ENCODE peak calls at places on chromosomes 11 and 22, in four cellular contexts. Y, P, T and I are unnamed samples.

GRCh38 chr22:38788016-38788415 is 5.9 kb downstream of the DNAL4 start:
- DNase-seq in Y (no peak), P (no peak), T (no peak), I (no peak)

GRCh38 chr11:24134879-24135588 is 361.8 kb upstream of the LUZP2 start:
- DNase-seq in P (no peak), T (no peak), Y (no peak), I (no peak)

GRCh38 chr11:114447892-114448291 is 8.6 kb downstream of the REXO2 start:
- DNase-seq in Y (no peak), T (no peak), P (no peak), I (no peak)

GRCh38 chr22:31647921-31648320 is 14.1 kb downstream of the PISD start:
- DNase-seq in Y (no peak), P (no peak), T (no peak), I (no peak)

GRCh38 chr11:31823372-31824371 is 12.6 kb upstream of the PAX6 start:
- DNase-seq in Y (peak), P (no peak), T (no peak), I (no peak)

GRCh38 chr22:34814260-34814659 is 251.7 kb upstream of the ISX start:
- DNase-seq in T (no peak), P (no peak), Y (no peak), I (no peak)

GRCh38 chr11:57549983-57550382 is 12.6 kb downstream of the SMTNL1 start:
- DNase-seq in Y (no peak), T (no peak), P (no peak), I (no peak)

GRCh38 chr22:28884754-28885375 is 1.5 kb downstream of the ZNRF3 start:
- DNase-seq in Y (no peak), T (no peak), P (no peak), I (no peak)

GRCh38 chr11:30497600-30497999 is 88.6 kb downstream of the MPPED2 start:
- DNase-seq in T (no peak), Y (no peak), P (no peak), I (no peak)

GRCh38 chr11:47389577-47390072 is 11.3 kb upstream of the SPI1 start:
- DNase-seq in P (no peak), Y (no peak), T (no peak), I (no peak)

GRCh38 chr11:4511267-4511666 is 28.8 kb downstream of the OR52K1 start:
- DNase-seq in T (no peak), P (no peak), Y (no peak), I (no peak)

GRCh38 chr11:125451400-125452124 is 44.5 kb downstream of the FEZ1 start:
- DNase-seq in P (no peak), T (no peak), Y (no peak), I (peak)

GRCh38 chr11:33449798-33450197 is 192.6 kb downstream of the HIPK3 start:
- DNase-seq in P (no peak), Y (no peak), T (no peak), I (no peak)

GRCh38 chr22:43039800-43040199 is 24.9 kb upstream of the PACSIN2 start:
- DNase-seq in T (no peak), P (no peak), Y (no peak), I (no peak)

GRCh38 chr11:44568706-44569473 is 3.4 kb downstream of the CD82 start:
- DNase-seq in P (no peak), Y (no peak), T (peak), I (peak)

GRCh38 chr11:38307455-38307854 is 1709.4 kb upstream of the RAG2 start:
- DNase-seq in P (no peak), T (no peak), Y (no peak), I (no peak)

GRCh38 chr11:130831506-130832385 is 84.5 kb downstream of the SNX19 start:
- DNase-seq in T (no peak), P (no peak), Y (no peak), I (no peak)

GRCh38 chr11:72618801-72619200 is 55.4 kb downstream of the PDE2A start:
- DNase-seq in Y (no peak), T (no peak), P (no peak), I (no peak)

GRCh38 chr22:43128928-43129424 is 14.2 kb downstream of the MCAT start:
- DNase-seq in Y (no peak), P (no peak), T (no peak), I (peak)

GRCh38 chr11:114395776-114396175 is 4.5 kb downstream of the C11orf71 start:
- DNase-seq in T (no peak), Y (no peak), P (no peak), I (peak)

GRCh38 chr11:35567737-35568465 is 42.5 kb upstream of the PAMR1 start:
- DNase-seq in T (no peak), P (no peak), Y (no peak), I (no peak)

GRCh38 chr11:109247071-109247470 is 174.9 kb upstream of the C11orf87 start:
- DNase-seq in T (no peak), Y (no peak), P (no peak), I (no peak)

GRCh38 chr22:36301851-36302250 is 48.9 kb downstream of the APOL1 start:
- DNase-seq in T (no peak), P (no peak), Y (no peak), I (no peak)

GRCh38 chr11:68843703-68844312 is 2.1 kb upstream of the CPT1A start:
- DNase-seq in T (no peak), Y (peak), P (peak), I (no peak)

GRCh38 chr11:7473702-7474101 is 11.6 kb upstream of the OLFML1 start:
- DNase-seq in Y (no peak), P (no peak), T (peak), I (no peak)

GRCh38 chr11:86414032-86414431 is 39.3 kb downstream of the CCDC81 start:
- DNase-seq in T (no peak), P (no peak), Y (no peak), I (no peak)

GRCh38 chr11:46017341-46017740 is 94.9 kb downstream of the LARGE2 start:
- DNase-seq in P (no peak), T (no peak), Y (no peak), I (peak)

GRCh38 chr11:60098508-60098907 is 10.0 kb downstream of the MS4A2 start:
- DNase-seq in P (no peak), T (no peak), Y (no peak), I (no peak)

GRCh38 chr11:14310696-14311095 is 48.3 kb downstream of the RRAS2 start:
- DNase-seq in Y (no peak), T (no peak), P (no peak), I (no peak)

GRCh38 chr22:31637375-31637937 is 24.6 kb downstream of the PISD start:
- DNase-seq in T (no peak), P (no peak), Y (peak), I (no peak)

GRCh38 chr11:2097356-2097997 is 41.7 kb downstream of the IGF2 start:
- DNase-seq in P (peak), Y (peak), T (no peak), I (no peak)

GRCh38 chr11:62770778-62771143 is 435 bp upstream of the TAF6L start:
- DNase-seq in T (no peak), P (no peak), Y (no peak), I (no peak)

GRCh38 chr11:34890812-34891211 is 25.4 kb downstream of the APIP start:
- DNase-seq in Y (no peak), P (no peak), T (no peak), I (peak)

GRCh38 chr11:75734491-75735180 is 17.0 kb downstream of the MOGAT2 start:
- DNase-seq in T (no peak), P (no peak), Y (no peak), I (no peak)

GRCh38 chr11:128891912-128892398 is 799 bp downstream of the KCNJ5 start:
- DNase-seq in Y (no peak), P (no peak), T (no peak), I (no peak)
- TF ChIP-seq TAF1 in Y (no peak), P (no peak), T (no peak), I (no peak)

GRCh38 chr22:21622624-21623401 is 7.0 kb downstream of the YDJC start:
- DNase-seq in Y (no peak), P (no peak), T (no peak), I (no peak)
- TF ChIP-seq TAF1 in Y (no peak), P (no peak), T (no peak), I (no peak)

GRCh38 chr11:93784935-93785360 is 866 bp downstream of the MED17 start:
- DNase-seq in T (no peak), P (no peak), Y (no peak), I (peak)
- TF ChIP-seq TAF1 in T (no peak), P (no peak), Y (no peak), I (no peak)

DNA sequence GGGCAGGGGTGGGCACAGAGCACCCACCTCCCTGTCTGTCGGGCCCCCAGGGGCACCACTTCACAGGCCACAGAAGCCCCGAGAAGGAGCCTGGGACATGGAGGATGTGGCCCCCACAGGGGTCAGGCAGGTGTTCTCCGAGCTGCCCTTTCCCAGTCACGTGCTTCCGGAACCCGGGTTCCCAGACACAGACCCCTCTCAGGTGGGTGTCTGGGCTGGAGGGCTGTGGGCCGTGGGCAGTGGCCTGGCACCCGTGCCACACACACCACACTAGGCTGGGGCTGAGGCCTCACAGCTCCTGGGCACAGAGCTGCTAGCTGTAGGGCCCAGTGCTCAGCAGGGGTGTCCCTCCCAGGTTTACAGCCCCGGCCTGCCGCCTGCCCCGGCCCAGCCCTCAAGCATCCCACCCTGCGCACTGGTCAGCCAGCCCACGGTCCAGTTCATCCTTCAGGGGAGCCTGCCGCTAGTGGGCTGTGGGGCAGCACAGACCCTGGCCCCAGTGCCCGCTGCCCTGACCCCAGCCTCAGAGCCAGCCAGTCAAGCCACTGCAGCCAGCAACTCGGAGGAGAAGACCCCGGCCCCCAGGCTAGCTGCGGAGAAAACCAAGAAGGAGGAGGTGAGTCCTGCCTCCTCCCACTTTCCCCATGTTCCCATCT is 5.5 kb downstream of the IRF7 start:
- DNase-seq in T (no peak), Y (no peak), P (no peak), I (no peak)
- TF ChIP-seq TAF1 in T (no peak), Y (no peak), P (no peak), I (no peak)

GRCh38 chr22:32789797-32790620 is 11.5 kb upstream of the TIMP3 start:
- DNase-seq in P (no peak), T (no peak), Y (no peak), I (no peak)
- TF ChIP-seq TAF1 in P (no peak), T (no peak), Y (no peak), I (no peak)